ENCODE peak calls at places on chromosome 2, in seven cellular contexts. U is activated gamma-delta T cell treated with anti-CD3 and anti-CD28 coated beads, Interleukin-2, amount 50 U/mL, for 16 hours; Y is T-cell; G is ACHN; S is NCI-H1092; Q is NCI-H1417; O is HFF-Myc. A is an unnamed sample.

GRCh38 chr2:70921839-70922590 is 13.7 kb upstream of the ATP6V1B1 start:
- DNase-seq in U (no peak), Y (no peak), G (no peak), S (no peak), Q (peak), O (no peak), A (no peak)

GRCh38 chr2:55137024-55137958 is 87.0 kb upstream of the RTN4 start:
- DNase-seq in U (no peak), Y (no peak), G (no peak), S (no peak), Q (no peak), O (no peak), A (no peak)

GRCh38 chr2:25339121-25339738 is 2.5 kb downstream of the DNMT3A start:
- DNase-seq in U (no peak), Y (no peak), G (no peak), S (no peak), Q (peak), O (no peak), A (no peak)

GRCh38 chr2:149059822-149060221 is 21.3 kb downstream of the LYPD6B start:
- DNase-seq in U (no peak), Y (no peak), G (no peak), S (no peak), Q (no peak), O (no peak), A (no peak)

GRCh38 chr2:196426122-196426521 is 213.4 kb upstream of the CCDC150 start:
- DNase-seq in U (no peak), Y (no peak), G (no peak), S (no peak), Q (no peak), O (no peak), A (no peak)

GRCh38 chr2:22382439-22383169 is 1002.4 kb upstream of the KLHL29 start:
- DNase-seq in U (no peak), Y (no peak), G (no peak), S (no peak), Q (no peak), O (no peak), A (no peak)

GRCh38 chr2:88549616-88550292 is 77.5 kb downstream of the EIF2AK3 start:
- DNase-seq in U (no peak), Y (no peak), G (no peak), S (no peak), Q (peak), O (no peak), A (no peak)

GRCh38 chr2:205660521-205661124 is 21.7 kb upstream of the NRP2 start:
- DNase-seq in U (no peak), Y (peak), G (peak), S (no peak), Q (no peak), O (peak), A (no peak)

GRCh38 chr2:141508086-141508749 is 622.6 kb downstream of the LRP1B start:
- DNase-seq in U (no peak), Y (no peak), G (no peak), S (no peak), Q (no peak), O (no peak), A (no peak)